ENCODE peak calls at places on chromosome 12, in seven cellular contexts. Y is cardiac fibroblast; R is CD4-positive, alpha-beta memory T cell; E is colonic mucosa; F is GM12865; V is K562; A is kidney epithelial cell. D is an unnamed sample.
A peak's percentile ranks its signal among the peaks of the same experiment; 100 is the strongest.

GRCh38 chr12:94204647-94205247 is 56.4 kb downstream of the PLXNC1 start:
- DNase-seq in A (no peak), Y (no peak), V (no peak), E (no peak), R (no peak), F (peak; percentile 70), D (peak; percentile 37)

GRCh38 chr12:67449591-67450052 is 180.5 kb downstream of the CAND1 start:
- DNase-seq in Y (no peak), A (no peak), R (no peak), V (no peak), F (peak; percentile 86), E (no peak), D (peak; percentile 51)

GRCh38 chr12:101924647-101925046 is 47.3 kb downstream of the DRAM1 start:
- DNase-seq in R (no peak), E (no peak), V (peak; percentile 93), Y (no peak), A (no peak), F (no peak), D (no peak)

GRCh38 chr12:68189766-68190700 is 30.5 kb upstream of the IFNG start:
- DNase-seq in A (peak; percentile 41), R (peak; percentile 35), V (no peak), E (no peak), F (no peak), Y (peak; percentile 23), D (no peak)

GRCh38 chr12:41515953-41516352 is 327.8 kb downstream of the PDZRN4 start:
- DNase-seq in R (no peak), A (no peak), V (no peak), F (no peak), Y (no peak), E (no peak), D (no peak)

GRCh38 chr12:27682534-27682933 is 13.7 kb upstream of the REP15 start:
- DNase-seq in Y (no peak), R (no peak), E (no peak), F (no peak), V (no peak), A (no peak), D (no peak)

GRCh38 chr12:1533205-1533601 is 61.2 kb downstream of the FBXL14 start:
- DNase-seq in Y (peak; percentile 24), E (no peak), A (no peak), R (peak; percentile 35), F (peak; percentile 78), V (peak; percentile 32), D (no peak)

GRCh38 chr12:110109837-110110535 is 14.2 kb upstream of the IFT81 start:
- DNase-seq in A (no peak), R (no peak), V (no peak), Y (no peak), F (peak; percentile 11), E (no peak), D (peak; percentile 16)

GRCh38 chr12:50258167-50258551 is 25.2 kb downstream of the LIMA1 start:
- DNase-seq in Y (no peak), R (no peak), E (peak; percentile 56), F (no peak), A (no peak), V (no peak), D (no peak)

GRCh38 chr12:50546441-50547318 is 41.9 kb downstream of the DIP2B start:
- DNase-seq in V (no peak), E (no peak), F (no peak), Y (peak; percentile 18), R (no peak), A (no peak), D (no peak)

GRCh38 chr12:114445401-114446323 is 39.7 kb upstream of the TBX5 start:
- DNase-seq in V (no peak), R (no peak), A (no peak), E (no peak), F (no peak), Y (no peak), D (no peak)

GRCh38 chr12:55698965-55699364 is 8.7 kb downstream of the ITGA7 start:
- DNase-seq in V (no peak), R (no peak), F (no peak), Y (no peak), E (no peak), A (no peak), D (no peak)

GRCh38 chr12:63870838-63871237 is 26.3 kb downstream of the SRGAP1 start:
- DNase-seq in E (no peak), Y (no peak), V (no peak), A (no peak), F (no peak), R (no peak), D (no peak)

GRCh38 chr12:32273712-32274111 is 125.6 kb upstream of the FGD4 start:
- DNase-seq in E (peak; percentile 25), F (peak; percentile 86), Y (no peak), R (no peak), A (no peak), V (peak; percentile 17), D (peak; percentile 41)

GRCh38 chr12:76270657-76271358 is 77.4 kb downstream of the BBS10 start:
- DNase-seq in E (no peak), A (no peak), F (no peak), V (no peak), R (no peak), Y (peak; percentile 26), D (no peak)

GRCh38 chr12:102063066-102063465 is 1.3 kb upstream of the WASHC3 start:
- DNase-seq in F (no peak), A (no peak), Y (no peak), R (no peak), E (no peak), V (no peak), D (no peak)

GRCh38 chr12:92403210-92404175 is 257.8 kb upstream of the BTG1 start:
- DNase-seq in E (peak; percentile 24), A (peak; percentile 34), V (peak; percentile 77), Y (peak; percentile 7), F (peak; percentile 97), R (peak; percentile 78), D (peak; percentile 88)

GRCh38 chr12:55017421-55017820 is 2.4 kb upstream of the NEUROD4 start:
- DNase-seq in V (no peak), A (no peak), R (no peak), F (no peak), Y (no peak), E (no peak), D (no peak)

GRCh38 chr12:70249903-70250302 is 6.7 kb downstream of the CNOT2 start:
- DNase-seq in F (no peak), E (no peak), A (no peak), Y (no peak), R (no peak), V (no peak), D (no peak)

GRCh38 chr12:98352835-98353234 is 162.6 kb upstream of the TMPO start:
- DNase-seq in V (no peak), R (no peak), A (no peak), Y (peak; percentile 19), E (no peak), F (no peak), D (no peak)

GRCh38 chr12:53287741-53288216 is 7.6 kb upstream of the PFDN5 start:
- DNase-seq in R (peak; percentile 73), E (peak; percentile 74), F (peak; percentile 83), A (no peak), Y (peak; percentile 70), V (peak; percentile 78), D (peak; percentile 20)

GRCh38 chr12:76183459-76184186 is 99.1 kb upstream of the NAP1L1 start:
- DNase-seq in R (no peak), A (peak; percentile 86), Y (peak; percentile 96), E (no peak), V (peak; percentile 12), F (peak; percentile 82), D (peak; percentile 60)

GRCh38 chr12:50211392-50212070 is 44.4 kb upstream of the CERS5 start:
- DNase-seq in R (no peak), A (no peak), F (no peak), E (no peak), V (no peak), Y (peak; percentile 63), D (no peak)

GRCh38 chr12:92034083-92034482 is 111.6 kb downstream of the BTG1 start:
- DNase-seq in F (no peak), V (no peak), A (no peak), E (no peak), R (no peak), Y (no peak), D (no peak)

GRCh38 chr12:104475269-104475668 is 18.5 kb downstream of the CHST11 start:
- DNase-seq in R (no peak), F (no peak), E (no peak), A (no peak), Y (no peak), V (no peak), D (no peak)

GRCh38 chr12:107458990-107459389 is 226.6 kb upstream of the PWP1 start:
- DNase-seq in R (no peak), F (no peak), V (no peak), E (no peak), A (no peak), Y (no peak), D (no peak)

GRCh38 chr12:99130808-99131538 is 485.9 kb downstream of the APAF1 start:
- DNase-seq in F (peak; percentile 69), Y (peak; percentile 33), A (no peak), E (no peak), R (no peak), V (no peak), D (peak; percentile 44)

GRCh38 chr12:77925536-77926108 is 94.9 kb downstream of the NAV3 start:
- DNase-seq in A (peak; percentile 85), Y (peak; percentile 96), V (peak; percentile 33), E (peak; percentile 49), F (peak; percentile 92), R (no peak), D (peak; percentile 49)
- H3K4me3 ChIP-seq in A (no peak overlapping the region), Y (no peak overlapping the region), V (no peak overlapping the region), E (no peak overlapping the region), F (no peak overlapping the region), R (no peak overlapping the region), D (no peak overlapping the region)

GRCh38 chr12:112349440-112349839 is 32.8 kb downstream of the HECTD4 start:
- DNase-seq in Y (peak; percentile 21), E (no peak), A (no peak), F (no peak), V (no peak), R (no peak), D (no peak)
- H3K4me3 ChIP-seq in Y (no peak overlapping the region), E (no peak overlapping the region), A (no peak overlapping the region), F (no peak overlapping the region), V (no peak overlapping the region), R (no peak overlapping the region), D (no peak overlapping the region)

GRCh38 chr12:18971932-18972331 is 157.6 kb upstream of the PLEKHA5 start:
- DNase-seq in V (no peak), E (no peak), F (no peak), Y (no peak), A (no peak), R (no peak), D (no peak)
- H3K4me3 ChIP-seq in V (no peak overlapping the region), E (no peak overlapping the region), F (no peak overlapping the region), Y (no peak overlapping the region), A (no peak overlapping the region), R (no peak overlapping the region), D (no peak overlapping the region)

DNA sequence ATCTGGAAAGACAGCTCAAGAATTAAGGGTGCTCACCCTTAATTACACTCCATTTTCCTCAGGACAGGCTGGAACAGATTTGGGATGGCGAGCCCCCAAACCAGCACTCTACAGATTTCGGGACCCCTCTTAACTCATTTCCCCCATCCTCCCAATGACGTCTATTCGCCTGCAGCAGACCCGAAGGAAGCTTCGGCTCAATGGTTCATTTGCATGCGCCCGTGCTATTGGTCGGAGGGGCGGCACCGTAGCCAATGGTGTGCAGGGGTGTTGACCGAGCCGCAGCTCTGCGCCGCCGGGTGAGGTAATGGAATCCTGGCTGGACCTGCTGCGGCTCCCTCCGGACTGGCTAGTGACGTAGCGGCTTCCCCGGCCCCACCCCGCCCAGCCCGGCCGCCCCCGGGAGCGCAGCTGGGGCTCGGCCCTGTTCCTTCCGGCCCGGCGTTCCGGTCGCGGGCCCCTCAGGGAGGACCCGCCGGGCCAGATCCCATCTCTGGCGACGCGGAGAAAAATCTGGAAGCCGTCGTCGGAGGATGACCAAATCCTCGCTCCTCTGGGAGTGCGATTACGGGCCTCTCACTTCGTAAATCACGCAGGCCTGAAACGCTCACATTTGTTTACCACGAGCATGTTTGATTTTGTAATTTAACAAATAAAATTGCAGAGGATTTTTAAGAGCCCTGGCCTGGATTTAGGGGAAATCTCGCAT is 18.3 kb upstream of the NR4A1 start:
- DNase-seq in Y (peak; percentile 99), A (peak; percentile 86), F (peak; percentile 93), R (peak; percentile 81), V (peak; percentile 94), E (peak; percentile 97), D (peak; percentile 90)
- H3K4me3 ChIP-seq in Y (peak overlapping the region; percentile 19), A (peak overlapping the region; percentile 32), F (peak overlapping the region; percentile 57), R (peak overlapping the region; percentile 36), V (peak overlapping the region; percentile 36), E (peak overlapping the region; percentile 21), D (peak overlapping the region; percentile 43)

D was measured in GM06990.